ENCODE peak calls at places on chromosomes 5 and 9, in seven cellular contexts. One of them, this sample, is unnamed.

GRCh38 chr5:165134146-165134545 is 1628.7 kb downstream of the MAT2B start:
- DNase-seq in HCT116: no peak
- DNase-seq in hepatocyte: no peak
- DNase-seq in GM23248: no peak
- DNase-seq in GM23338: no peak
- DNase-seq in neural progenitor cell: no peak
- DNase-seq in PC-3: no peak
- DNase-seq in this sample: no peak

GRCh38 chr9:33161011-33161588 is 6.0 kb downstream of the B4GALT1 start:
- DNase-seq in neural progenitor cell: peak; percentile 19
- DNase-seq in GM23338: no peak
- DNase-seq in hepatocyte: peak; percentile 88
- DNase-seq in HCT116: peak; percentile 88
- DNase-seq in PC-3: peak; percentile 93
- DNase-seq in GM23248: peak; percentile 96
- DNase-seq in this sample: no peak

GRCh38 chr5:116301110-116301509 is 216.3 kb downstream of the COMMD10 start:
- DNase-seq in neural progenitor cell: no peak
- DNase-seq in GM23248: no peak
- DNase-seq in HCT116: no peak
- DNase-seq in PC-3: no peak
- DNase-seq in hepatocyte: no peak
- DNase-seq in GM23338: no peak
- DNase-seq in this sample: no peak

GRCh38 chr5:107668933-107669542 is 1.7 kb downstream of the EFNA5 start:
- DNase-seq in neural progenitor cell: peak; percentile 37
- DNase-seq in HCT116: no peak
- DNase-seq in GM23248: peak; percentile 11
- DNase-seq in GM23338: peak; percentile 51
- DNase-seq in PC-3: peak; percentile 45
- DNase-seq in hepatocyte: peak; percentile 26
- DNase-seq in this sample: no peak

GRCh38 chr9:106878081-106878837 is 15.3 kb downstream of the ZNF462 start:
- DNase-seq in neural progenitor cell: no peak
- DNase-seq in PC-3: no peak
- DNase-seq in hepatocyte: no peak
- DNase-seq in GM23338: peak; percentile 87
- DNase-seq in HCT116: no peak
- DNase-seq in GM23248: no peak
- DNase-seq in this sample: no peak

GRCh38 chr5:78345485-78345884 is 14.9 kb upstream of the SCAMP1 start:
- DNase-seq in neural progenitor cell: no peak
- DNase-seq in HCT116: no peak
- DNase-seq in PC-3: no peak
- DNase-seq in hepatocyte: no peak
- DNase-seq in GM23248: peak; percentile 35
- DNase-seq in GM23338: no peak
- DNase-seq in this sample: no peak

GRCh38 chr9:14690986-14691730 is 2.1 kb downstream of the ZDHHC21 start:
- DNase-seq in HCT116: no peak
- DNase-seq in hepatocyte: no peak
- DNase-seq in neural progenitor cell: no peak
- DNase-seq in GM23338: no peak
- DNase-seq in PC-3: peak; percentile 64
- DNase-seq in GM23248: peak; percentile 34
- DNase-seq in this sample: peak; percentile 21

GRCh38 chr5:74446673-74447337 is 193.7 kb downstream of the ENC1 start:
- DNase-seq in hepatocyte: no peak
- DNase-seq in PC-3: no peak
- DNase-seq in HCT116: no peak
- DNase-seq in GM23248: peak; percentile 7
- DNase-seq in GM23338: no peak
- DNase-seq in neural progenitor cell: no peak
- DNase-seq in this sample: no peak

GRCh38 chr5:37833990-37834389 is 5.9 kb downstream of the GDNF start:
- DNase-seq in GM23248: no peak
- DNase-seq in neural progenitor cell: peak; percentile 28
- DNase-seq in GM23338: no peak
- DNase-seq in hepatocyte: no peak
- DNase-seq in HCT116: no peak
- DNase-seq in PC-3: no peak
- DNase-seq in this sample: no peak
- H3K4me3 ChIP-seq in GM23248: no peak overlapping the region
- H3K4me3 ChIP-seq in neural progenitor cell: peak overlapping the region; percentile 53
- H3K4me3 ChIP-seq in GM23338: peak overlapping the region; percentile 65
- H3K4me3 ChIP-seq in hepatocyte: no peak overlapping the region
- H3K4me3 ChIP-seq in HCT116: no peak overlapping the region
- H3K4me3 ChIP-seq in PC-3: no peak overlapping the region
- H3K4me3 ChIP-seq in this sample: no peak overlapping the region

DNA sequence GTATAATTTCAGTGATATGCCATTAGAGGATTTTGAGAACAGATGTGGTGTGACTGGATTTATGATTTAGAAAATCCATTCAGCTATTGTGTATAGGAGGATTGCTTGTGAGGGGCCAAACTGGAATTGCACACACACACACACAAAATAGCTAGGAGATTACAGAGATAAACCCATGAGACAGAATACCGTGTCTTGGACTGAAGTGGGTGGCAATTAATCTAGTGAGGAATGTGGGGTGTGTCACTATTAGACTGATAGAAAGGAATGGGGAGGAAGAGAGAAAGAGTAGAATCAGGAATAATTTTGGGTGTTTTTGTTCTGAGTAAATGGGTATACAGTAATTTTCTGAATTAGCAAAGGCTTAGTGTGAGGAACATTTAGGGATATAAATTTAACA is 274.4 kb upstream of the DAB2 start:
- DNase-seq in neural progenitor cell: no peak
- DNase-seq in GM23338: no peak
- DNase-seq in GM23248: peak; percentile 16
- DNase-seq in PC-3: no peak
- DNase-seq in HCT116: no peak
- DNase-seq in hepatocyte: no peak
- DNase-seq in this sample: no peak
- TF ChIP-seq EZH2phosphoT487 in neural progenitor cell: no peak
- TF ChIP-seq EZH2phosphoT487 in GM23338: no peak
- TF ChIP-seq EZH2phosphoT487 in GM23248: no peak
- TF ChIP-seq EZH2phosphoT487 in PC-3: no peak
- TF ChIP-seq EZH2phosphoT487 in HCT116: no peak
- TF ChIP-seq EZH2phosphoT487 in hepatocyte: no peak
- TF ChIP-seq EZH2phosphoT487 in this sample: no peak

GRCh38 chr9:70639853-70640814 is 225.7 kb upstream of the KLF9 start:
- DNase-seq in GM23248: peak; percentile 78
- DNase-seq in GM23338: peak; percentile 86
- DNase-seq in HCT116: peak; percentile 22
- DNase-seq in hepatocyte: peak; percentile 73
- DNase-seq in neural progenitor cell: peak; percentile 77
- DNase-seq in PC-3: peak; percentile 65
- DNase-seq in this sample: peak; percentile 36
- H2AFZ ChIP-seq in GM23248: peak overlapping the region; percentile 62
- H2AFZ ChIP-seq in GM23338: peak overlapping the region; percentile 19
- H2AFZ ChIP-seq in HCT116: no peak overlapping the region
- H2AFZ ChIP-seq in hepatocyte: no peak overlapping the region
- H2AFZ ChIP-seq in neural progenitor cell: peak overlapping the region; percentile 78
- H2AFZ ChIP-seq in PC-3: no peak overlapping the region
- H2AFZ ChIP-seq in this sample: no peak overlapping the region

DNA sequence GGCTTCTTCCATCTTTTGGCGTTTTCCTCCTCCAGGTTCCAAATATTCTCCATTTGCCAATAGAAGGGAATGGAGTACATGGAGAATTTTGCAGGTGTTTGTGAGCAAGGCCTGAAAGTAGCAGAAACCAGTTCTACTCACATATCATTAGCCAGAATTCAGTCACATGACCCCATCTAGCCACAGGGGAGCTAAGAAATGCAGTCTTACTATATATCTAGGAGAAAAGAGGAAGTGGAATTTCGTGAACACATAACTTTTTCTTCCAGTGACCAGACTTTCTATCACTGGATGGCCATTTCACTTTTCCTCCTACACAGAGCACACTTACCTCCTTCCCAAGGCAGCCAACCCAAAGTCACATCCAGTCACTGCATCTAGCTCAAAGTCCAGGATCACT is 55.1 kb downstream of the LOX start:
- DNase-seq in neural progenitor cell: no peak
- DNase-seq in GM23338: no peak
- DNase-seq in PC-3: no peak
- DNase-seq in GM23248: no peak
- DNase-seq in HCT116: no peak
- DNase-seq in hepatocyte: no peak
- DNase-seq in this sample: peak; percentile 14
- H3K4me3 ChIP-seq in neural progenitor cell: no peak overlapping the region
- H3K4me3 ChIP-seq in GM23338: no peak overlapping the region
- H3K4me3 ChIP-seq in PC-3: no peak overlapping the region
- H3K4me3 ChIP-seq in GM23248: no peak overlapping the region
- H3K4me3 ChIP-seq in HCT116: no peak overlapping the region
- H3K4me3 ChIP-seq in hepatocyte: no peak overlapping the region
- H3K4me3 ChIP-seq in this sample: no peak overlapping the region

DNA sequence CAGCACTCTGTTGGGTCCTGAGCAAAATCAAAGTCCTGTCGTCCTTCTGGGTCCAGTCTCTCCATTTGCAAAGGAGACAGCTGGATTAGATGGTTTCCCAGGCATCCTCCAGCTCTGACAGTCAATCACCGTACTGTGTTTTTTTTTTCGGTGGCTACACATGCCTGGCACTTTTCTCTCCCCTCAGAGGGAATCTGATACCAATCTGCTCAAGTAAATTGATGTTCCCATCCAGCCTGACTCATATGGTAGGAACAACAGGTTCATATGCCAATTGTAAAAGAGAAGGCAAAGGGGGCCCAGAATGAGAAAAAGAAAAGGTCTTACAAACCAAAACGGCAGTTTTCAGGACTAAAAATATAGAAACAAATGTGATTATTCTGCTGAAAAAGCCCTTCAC is 1.2 kb downstream of the FBXO10 start:
- DNase-seq in PC-3: no peak
- DNase-seq in GM23338: no peak
- DNase-seq in hepatocyte: no peak
- DNase-seq in HCT116: no peak
- DNase-seq in GM23248: peak; percentile 45
- DNase-seq in neural progenitor cell: peak; percentile 9
- DNase-seq in this sample: no peak
- TF ChIP-seq EZH2phosphoT487 in PC-3: no peak
- TF ChIP-seq EZH2phosphoT487 in GM23338: no peak
- TF ChIP-seq EZH2phosphoT487 in hepatocyte: no peak
- TF ChIP-seq EZH2phosphoT487 in HCT116: no peak
- TF ChIP-seq EZH2phosphoT487 in GM23248: no peak
- TF ChIP-seq EZH2phosphoT487 in neural progenitor cell: no peak
- TF ChIP-seq EZH2phosphoT487 in this sample: no peak